ENCODE peak calls at places on chromosomes 16 and 17, in ten cellular contexts. J, W, Q, B, F, X, U, Z, N and E are unnamed samples.

GRCh38 chr17:57662644-57663308 is 82.3 kb downstream of the CCDC182 start:
- DNase-seq in J (peak; percentile 99), W (peak; percentile 98), N (peak; percentile 93), F (peak; percentile 99), U (peak; percentile 99), X (no peak), B (peak; percentile 97), Q (peak; percentile 26), Z (peak; percentile 98), E (peak; percentile 92)

GRCh38 chr17:83182620-83183063 is 103.2 kb downstream of the METRNL start:
- DNase-seq in W (no peak), F (no peak), Q (no peak), X (no peak), B (no peak), U (no peak), N (peak; percentile 34), J (peak; percentile 0), Z (no peak), E (no peak)

GRCh38 chr16:53736297-53736696 is 32.3 kb downstream of the FTO start:
- DNase-seq in B (no peak), Z (no peak), Q (no peak), N (no peak), X (no peak), J (no peak), U (no peak), W (no peak), F (no peak), E (no peak)

GRCh38 chr17:50502643-50502990 is 5.6 kb upstream of the MYCBPAP start:
- DNase-seq in U (no peak), W (no peak), N (peak; percentile 33), B (no peak), Z (no peak), F (no peak), J (no peak), X (no peak), Q (no peak), E (no peak)

GRCh38 chr17:4998027-4998665 is 396 bp downstream of the KIF1C start:
- DNase-seq in B (peak; percentile 85), X (no peak), N (peak; percentile 74), J (no peak), U (peak; percentile 29), Z (peak; percentile 34), W (no peak), Q (no peak), F (no peak), E (no peak)

GRCh38 chr16:25063102-25063501 is 47.9 kb upstream of the ARHGAP17 start:
- DNase-seq in W (no peak), Q (no peak), Z (no peak), X (no peak), N (no peak), U (no peak), J (no peak), B (no peak), F (no peak), E (no peak)

GRCh38 chr16:73189132-73189531 is 141.2 kb upstream of the ZFHX3 start:
- DNase-seq in W (no peak), B (no peak), N (no peak), F (no peak), U (no peak), J (no peak), Z (no peak), X (no peak), Q (no peak), E (no peak)

GRCh38 chr16:59665618-59666220 is 931.6 kb upstream of the GOT2 start:
- DNase-seq in Q (no peak), N (no peak), J (no peak), X (no peak), Z (no peak), B (no peak), F (no peak), U (no peak), W (no peak), E (no peak)

GRCh38 chr17:29906969-29907368 is 23.1 kb downstream of the SSH2 start:
- DNase-seq in J (no peak), F (no peak), U (no peak), W (no peak), Q (no peak), Z (no peak), B (no peak), X (no peak), N (no peak), E (no peak)